ENCODE peak calls at places on chromosomes 7 and 10, in five cellular contexts. C is CD8-positive, alpha-beta T cell; T is Panc1; N is heart left ventricle; E is right atrium auricular region. V is an unnamed sample.
A peak's percentile ranks its signal among the peaks of the same experiment; 100 is the strongest.

GRCh38 chr7:75892634-75893272 is 13.9 kb downstream of the RHBDD2 start:
- DNase-seq in C (no peak), E (peak; percentile 81), T (no peak), N (peak; percentile 82), V (no peak)

GRCh38 chr7:99380032-99380822 is 5.7 kb downstream of the ARPC1B start:
- DNase-seq in E (no peak), N (peak; percentile 65), T (no peak), C (no peak), V (peak; percentile 60)

GRCh38 chr10:31136951-31137885 is 105.6 kb upstream of the ZNF438 start:
- DNase-seq in C (no peak), N (no peak), T (no peak), E (peak; percentile 54), V (no peak)

GRCh38 chr10:29132821-29133156 is 156.1 kb upstream of the LYZL1 start:
- DNase-seq in T (no peak), E (no peak), C (no peak), N (no peak), V (no peak)

GRCh38 chr10:4532976-4533375 is 293.0 kb upstream of the AKR1E2 start:
- DNase-seq in N (no peak), T (no peak), C (no peak), E (no peak), V (no peak)

GRCh38 chr10:17665742-17666141 is 21.8 kb downstream of the STAM start:
- DNase-seq in N (no peak), E (no peak), T (peak; percentile 56), C (no peak), V (no peak)

GRCh38 chr10:14382022-14382421 is 51.3 kb upstream of the FRMD4A start:
- DNase-seq in T (no peak), E (no peak), C (peak; percentile 2), N (no peak), V (no peak)

GRCh38 chr10:107971411-107971810 is 806.9 kb upstream of the SORCS1 start:
- DNase-seq in N (no peak), C (no peak), T (no peak), E (no peak), V (no peak)

GRCh38 chr10:7734821-7735220 is 31.7 kb downstream of the ITIH2 start:
- DNase-seq in T (no peak), C (no peak), E (no peak), N (no peak), V (no peak)
- H3K27ac ChIP-seq in T (no peak overlapping the region), C (no peak overlapping the region), E (no peak overlapping the region), N (no peak overlapping the region), V (no peak overlapping the region)

DNA sequence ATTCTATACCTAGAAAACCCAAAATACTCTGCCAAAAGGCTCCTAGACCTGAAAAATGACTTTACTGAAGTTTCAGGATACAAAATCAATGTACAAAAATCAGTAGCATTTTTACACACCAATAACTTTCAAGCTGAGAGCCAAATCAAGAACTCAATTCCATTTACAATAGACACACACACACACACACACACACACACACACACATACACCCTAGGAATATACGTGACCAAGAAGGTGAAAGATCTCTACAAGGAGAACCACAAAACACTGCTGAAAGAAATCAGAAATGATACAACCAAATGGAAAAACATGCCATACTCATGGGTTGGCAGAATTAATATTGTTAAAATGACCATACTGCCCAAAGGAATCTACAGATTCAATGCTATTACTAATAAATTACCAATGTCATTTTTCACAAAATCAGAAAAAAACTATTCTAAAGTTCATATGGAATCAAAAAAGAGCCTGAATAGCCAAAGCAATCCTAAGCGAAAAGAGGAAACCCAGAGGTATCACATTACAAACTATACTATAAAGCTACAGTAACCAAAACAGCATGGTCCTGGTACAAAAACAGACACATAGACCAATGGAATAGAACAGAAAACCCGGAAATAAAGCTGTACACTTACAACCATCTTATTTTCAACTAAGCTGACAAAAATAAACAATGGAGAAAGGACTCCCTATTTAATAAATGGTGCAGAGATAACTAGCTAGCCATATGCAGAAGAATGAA is 122.0 kb downstream of the MICU1 start:
- DNase-seq in C (no peak), T (no peak), E (no peak), N (no peak), V (no peak)
- H3K4me1 ChIP-seq in C (no peaks in the 10 kb centered on the region), T (no peaks in the 10 kb centered on the region), E (no peaks in the 10 kb centered on the region), N (no peaks in the 10 kb centered on the region), V (no peaks in the 10 kb centered on the region)

GRCh38 chr7:70776627-70777101 is 355.3 kb upstream of the GALNT17 start:
- DNase-seq in T (no peak), N (no peak), E (no peak), C (no peak), V (no peak)
- H3K36me3 ChIP-seq in T (no peaks in the 10 kb centered on the region), N (no peaks in the 10 kb centered on the region), E (peaks cover 43% of the 10 kb centered on the region), C (no peaks in the 10 kb centered on the region), V (no peaks in the 10 kb centered on the region)

GRCh38 chr7:17236603-17237002 is 61.8 kb upstream of the AHR start:
- DNase-seq in E (no peak), N (no peak), C (no peak), T (no peak), V (no peak)
- H3K27ac ChIP-seq in E (no peak overlapping the region), N (no peak overlapping the region), C (no peak overlapping the region), T (peak overlapping the region; percentile 36), V (no peak overlapping the region)

GRCh38 chr10:112658465-112658864 is 211.4 kb downstream of the VTI1A start:
- DNase-seq in T (no peak), N (no peak), E (no peak), C (no peak), V (no peak)

GRCh38 chr10:112655722-112656121 is 208.7 kb downstream of the VTI1A start:
- DNase-seq in T (no peak), E (no peak), C (no peak), N (no peak), V (no peak)

GRCh38 chr10:112654794-112655193 is 207.8 kb downstream of the VTI1A start:
- DNase-seq in N (no peak), C (no peak), T (no peak), E (no peak), V (no peak)

GRCh38 chr10:112663181-112663879 is 216.3 kb downstream of the VTI1A start:
- DNase-seq in C (no peak), T (no peak), N (no peak), E (no peak), V (no peak)

DNA sequence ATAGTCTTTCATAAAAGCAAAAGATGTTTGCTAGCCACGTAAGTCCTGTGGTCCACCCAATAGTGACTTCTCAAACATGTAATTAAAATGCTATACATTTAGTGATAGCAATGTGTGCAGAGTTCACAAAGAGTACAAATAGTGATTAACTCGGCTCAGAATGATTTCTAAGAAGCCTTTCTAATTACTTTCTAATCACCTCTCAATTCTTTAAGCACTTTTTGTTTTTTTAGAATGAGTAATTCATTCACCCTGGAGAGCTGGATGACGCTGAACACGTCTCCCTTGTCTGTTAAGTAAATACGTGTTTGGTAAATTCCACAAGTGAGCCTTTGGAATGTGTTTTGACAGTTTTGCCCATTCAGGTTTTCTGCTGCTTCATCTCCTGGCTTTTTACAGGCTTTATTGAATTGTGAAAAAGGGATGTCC is 211.9 kb downstream of the VTI1A start:
- DNase-seq in E (no peak), C (no peak), N (no peak), T (no peak), V (no peak)
- H3K4me1 ChIP-seq in E (no peaks in the 10 kb centered on the region), C (no peaks in the 10 kb centered on the region), N (no peaks in the 10 kb centered on the region), T (peaks cover 12% of the 10 kb centered on the region), V (no peaks in the 10 kb centered on the region)

DNA sequence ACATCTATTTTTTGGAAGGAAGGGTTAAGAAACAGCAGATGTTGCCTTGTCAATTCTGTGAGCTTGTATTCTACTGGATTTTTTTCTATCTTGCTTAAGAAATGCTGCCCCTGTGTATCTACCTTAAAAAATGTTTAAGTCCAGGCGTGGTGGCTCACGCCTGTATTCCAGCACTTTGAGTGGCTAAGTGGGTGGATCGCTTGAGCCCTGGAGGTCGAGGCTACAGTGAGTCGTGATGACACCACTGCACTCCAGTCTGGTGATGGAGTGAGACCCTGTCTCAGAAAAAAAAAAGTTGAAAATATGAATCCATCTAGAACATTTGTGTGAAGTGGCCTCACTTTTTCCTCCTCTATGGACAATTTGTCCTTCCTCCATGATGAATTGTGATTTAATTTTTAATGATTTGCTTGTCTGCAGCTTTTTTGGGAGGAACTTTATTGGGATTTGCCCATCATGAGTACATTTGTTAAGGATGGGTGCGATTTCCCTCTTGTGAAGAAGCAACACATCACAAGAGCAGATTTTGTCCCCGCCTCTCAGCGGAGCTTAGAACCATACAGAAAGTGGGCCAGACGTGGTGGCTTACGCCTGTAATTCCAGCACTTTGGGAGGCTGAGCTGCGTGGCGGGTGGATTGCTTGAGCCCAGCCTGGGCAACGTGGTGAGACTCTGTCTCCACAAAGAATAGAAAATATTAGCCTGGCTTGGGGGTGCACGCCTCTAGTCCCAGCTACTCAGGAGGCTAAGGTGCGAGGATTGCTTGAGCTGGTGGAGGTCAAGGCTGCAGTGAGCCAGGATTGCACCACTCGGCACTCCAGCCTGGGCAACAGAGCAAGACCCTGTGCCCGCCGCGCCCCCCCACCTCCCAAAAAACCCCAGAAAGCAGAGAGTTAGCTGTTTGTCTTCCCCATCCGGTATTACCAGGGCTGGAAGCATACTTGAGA is 57.7 kb downstream of the DNAJB6 start:
- DNase-seq in N (no peak), E (no peak), C (no peak), T (no peak), V (no peak)
- H3K36me3 ChIP-seq in N (no peaks in the 10 kb centered on the region), E (peaks cover 22% of the 10 kb centered on the region), C (no peaks in the 10 kb centered on the region), T (peaks cover 5% of the 10 kb centered on the region), V (peaks cover 6% of the 10 kb centered on the region)

DNA sequence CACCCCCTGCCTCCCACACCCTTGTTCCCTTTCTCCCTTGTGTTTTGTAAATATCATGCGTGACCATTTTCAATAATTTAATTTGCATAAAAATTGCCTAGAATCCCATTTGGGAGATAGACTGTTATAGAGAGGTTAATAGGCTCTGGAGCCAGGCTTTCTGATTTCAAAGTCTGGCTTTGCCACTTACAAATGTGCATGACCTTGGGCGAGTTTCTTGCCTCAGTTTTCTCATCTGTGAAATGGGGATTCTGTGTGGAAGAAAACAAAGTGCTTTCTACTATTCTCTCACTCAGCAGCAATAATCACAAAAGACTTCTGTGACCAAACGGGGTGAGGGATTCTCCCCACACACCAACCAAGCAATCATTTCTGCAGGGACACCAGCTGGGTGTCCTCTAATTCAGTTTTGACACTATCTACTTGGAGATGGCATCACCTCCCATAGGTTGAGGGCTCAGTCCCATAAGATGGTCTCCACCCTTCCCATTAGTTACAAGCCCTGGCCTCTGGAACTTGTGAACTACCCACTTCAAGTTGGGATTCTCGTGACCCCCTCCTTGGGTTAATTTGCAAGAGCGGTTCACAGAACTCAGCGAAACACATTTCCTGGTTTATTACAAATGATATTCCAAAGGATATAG is 3.5 kb upstream of the ZNF22 start:
- DNase-seq in N (no peak), C (no peak), E (no peak), T (no peak), V (no peak)
- H3K27ac ChIP-seq in N (peak overlapping the region; percentile 85), C (no peak overlapping the region), E (peak overlapping the region; percentile 92), T (no peak overlapping the region), V (no peak overlapping the region)

GRCh38 chr10:97684866-97685394 is 2.1 kb downstream of the AVPI1 start:
- DNase-seq in N (no peak), C (no peak), T (no peak), E (no peak), V (no peak)

GRCh38 chr10:97687785-97688781 is 1.0 kb upstream of the AVPI1 start:
- DNase-seq in E (no peak), T (no peak), C (no peak), N (no peak), V (no peak)

GRCh38 chr10:97686962-97687784 is at the start of gene AVPI1:
- DNase-seq in N (peak; percentile 98), C (peak; percentile 90), T (peak; percentile 87), E (peak; percentile 98), V (peak; percentile 96)

GRCh38 chr10:97685395-97685958 is 1.6 kb downstream of the AVPI1 start:
- DNase-seq in C (no peak), T (no peak), E (no peak), N (peak; percentile 38), V (no peak)

GRCh38 chr10:97686301-97686961 is 610 bp downstream of the AVPI1 start:
- DNase-seq in E (no peak), C (no peak), T (no peak), N (no peak), V (no peak)
- H3K4me1 ChIP-seq in E (peaks cover 53% of the 10 kb centered on the region), C (peaks cover 22% of the 10 kb centered on the region), T (peaks cover 35% of the 10 kb centered on the region), N (peaks cover 45% of the 10 kb centered on the region), V (peaks cover 16% of the 10 kb centered on the region)